ENCODE peak calls at places on chromosome 22, in nine cellular contexts. K is mesothelial cell of epicardium; G is GM20000; Z is esophagus squamous epithelium; H is CD4-positive, alpha-beta T cell; B is astrocyte of the spinal cord; N is HFFc6; F is cardiac muscle cell; J is suprapubic skin. A is an unnamed sample.
A peak's percentile ranks its signal among the peaks of the same experiment; 100 is the strongest.

GRCh38 chr22:29269731-29270474 is 1.8 kb downstream of the EWSR1 start:
- DNase-seq in F (peak; percentile 18), G (no peak), J (no peak), K (no peak), Z (no peak), B (peak; percentile 31), H (no peak), N (no peak), A (no peak)

GRCh38 chr22:19823191-19823590 is 31.5 kb downstream of the GNB1L start:
- DNase-seq in F (no peak), N (no peak), H (peak; percentile 20), K (no peak), B (no peak), Z (no peak), G (no peak), J (peak; percentile 55), A (no peak)

GRCh38 chr22:46674367-46674781 is 54.2 kb downstream of the GRAMD4 start:
- DNase-seq in J (no peak), F (no peak), H (peak; percentile 85), G (peak; percentile 82), Z (peak; percentile 23), B (no peak), K (no peak), N (no peak), A (no peak)

GRCh38 chr22:29820941-29821789 is 16.9 kb downstream of the ASCC2 start:
- DNase-seq in Z (no peak), F (peak; percentile 100), H (no peak), J (no peak), K (peak; percentile 46), N (peak; percentile 87), G (peak; percentile 76), B (peak; percentile 83), A (peak; percentile 68)

GRCh38 chr22:48580481-48580970 is 1247.1 kb downstream of the BRD1 start:
- DNase-seq in B (no peak), Z (no peak), N (no peak), J (no peak), H (no peak), F (no peak), G (no peak), K (no peak), A (no peak)

GRCh38 chr22:16803255-16803917 is 21.8 kb downstream of the XKR3 start:
- DNase-seq in H (no peak), Z (no peak), B (no peak), N (no peak), K (no peak), G (no peak), F (no peak), J (no peak), A (no peak)

GRCh38 chr22:35993048-35993714 is 35.4 kb downstream of the RBFOX2 start:
- DNase-seq in Z (no peak), B (no peak), K (no peak), H (no peak), J (no peak), N (no peak), G (no peak), F (no peak), A (no peak)

GRCh38 chr22:27125539-27125938 is 468.2 kb downstream of the MIAT start:
- DNase-seq in K (no peak), N (no peak), H (no peak), B (no peak), F (no peak), J (no peak), G (no peak), Z (no peak), A (no peak)

GRCh38 chr22:47293368-47294221 is 531.1 kb downstream of the TBC1D22A start:
- DNase-seq in K (no peak), F (no peak), B (no peak), H (no peak), N (no peak), Z (no peak), G (no peak), J (no peak), A (no peak)

GRCh38 chr22:29517215-29517908 is 36.2 kb downstream of the THOC5 start:
- DNase-seq in F (no peak), B (no peak), N (no peak), Z (no peak), H (no peak), K (no peak), G (no peak), J (no peak), A (no peak)

GRCh38 chr22:42078469-42079318 is 806 bp upstream of the SMDT1 start:
- DNase-seq in H (no peak), F (peak; percentile 24), N (no peak), J (peak; percentile 78), Z (no peak), G (no peak), B (peak; percentile 7), K (no peak), A (no peak)

GRCh38 chr22:33743756-33744155 is 176.5 kb downstream of the LARGE1 start:
- DNase-seq in K (no peak), G (peak; percentile 16), H (no peak), J (no peak), B (no peak), N (no peak), F (no peak), Z (no peak), A (no peak)

GRCh38 chr22:30994960-30995359 is 25.9 kb downstream of the TUG1 start:
- DNase-seq in H (no peak), N (no peak), K (no peak), Z (no peak), B (no peak), J (no peak), F (no peak), G (no peak), A (no peak)

GRCh38 chr22:45101828-45102227 is 61.9 kb upstream of the NUP50 start:
- DNase-seq in H (no peak), K (no peak), F (peak; percentile 83), B (peak; percentile 60), J (no peak), Z (no peak), G (peak; percentile 72), N (peak; percentile 64), A (no peak)

GRCh38 chr22:41976070-41976901 is 7.0 kb downstream of the SEPTIN3 start:
- DNase-seq in N (no peak), Z (no peak), H (peak; percentile 62), G (peak; percentile 74), K (peak; percentile 45), F (no peak), J (no peak), B (no peak), A (no peak)

GRCh38 chr22:42432020-42432596 is at the start of gene NFAM1:
- DNase-seq in G (no peak), B (no peak), J (no peak), K (no peak), H (no peak), F (no peak), Z (no peak), N (no peak), A (no peak)

GRCh38 chr22:46626356-46626755 is 6.2 kb downstream of the GRAMD4 start:
- DNase-seq in K (no peak), F (no peak), N (no peak), G (no peak), Z (no peak), H (no peak), B (no peak), J (no peak), A (no peak)

GRCh38 chr22:31136711-31137110 is 3.6 kb downstream of the PLA2G3 start:
- DNase-seq in Z (no peak), F (no peak), J (no peak), G (no peak), N (no peak), K (no peak), H (no peak), B (no peak), A (no peak)

GRCh38 chr22:35552846-35553245 is 12.2 kb downstream of the RASD2 start:
- DNase-seq in J (no peak), Z (no peak), K (no peak), H (no peak), B (no peak), F (no peak), G (no peak), N (no peak), A (no peak)

GRCh38 chr22:35192121-35192918 is 65.0 kb upstream of the HMGXB4 start:
- DNase-seq in H (no peak), G (no peak), Z (no peak), K (no peak), N (no peak), J (no peak), F (no peak), B (no peak), A (no peak)

DNA sequence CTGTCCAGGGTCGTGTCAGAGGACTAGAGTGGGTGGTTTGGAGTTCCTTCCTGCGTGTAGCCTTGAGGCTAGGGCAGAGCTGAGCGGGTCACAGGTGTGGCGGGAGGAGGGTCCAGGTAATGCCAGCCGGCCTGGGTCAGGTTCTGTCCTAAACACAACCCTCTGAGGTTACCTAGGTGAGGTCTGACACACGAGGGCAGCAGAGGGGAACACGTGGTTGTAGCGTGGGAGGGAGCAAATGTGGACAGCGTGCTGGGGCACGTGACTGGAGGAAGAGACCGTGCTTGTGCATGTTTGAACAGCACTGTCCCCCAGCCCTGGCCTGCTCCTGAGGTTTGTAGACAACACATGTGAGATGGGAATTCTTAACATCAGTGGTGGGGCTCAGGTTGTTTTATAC is 13.1 kb downstream of the MOV10L1 start:
- DNase-seq in N (no peak), K (no peak), J (no peak), H (no peak), F (no peak), G (no peak), Z (no peak), B (no peak), A (no peak)
- TF ChIP-seq CTCF in N (no peak), K (no peak), J (no peak), H (no peak), F (no peak), G (no peak), Z (no peak), B (no peak), A (no peak)

GRCh38 chr22:43743131-43743530 is 69.0 kb downstream of the EFCAB6 start:
- DNase-seq in N (no peak), F (no peak), B (no peak), J (no peak), K (no peak), G (no peak), Z (no peak), H (no peak), A (no peak)
- TF ChIP-seq CTCF in N (no peak), F (peak; percentile 11), B (peak; percentile 11), J (no peak), K (no peak), G (peak; percentile 11), Z (no peak), H (no peak), A (peak; percentile 22)

DNA sequence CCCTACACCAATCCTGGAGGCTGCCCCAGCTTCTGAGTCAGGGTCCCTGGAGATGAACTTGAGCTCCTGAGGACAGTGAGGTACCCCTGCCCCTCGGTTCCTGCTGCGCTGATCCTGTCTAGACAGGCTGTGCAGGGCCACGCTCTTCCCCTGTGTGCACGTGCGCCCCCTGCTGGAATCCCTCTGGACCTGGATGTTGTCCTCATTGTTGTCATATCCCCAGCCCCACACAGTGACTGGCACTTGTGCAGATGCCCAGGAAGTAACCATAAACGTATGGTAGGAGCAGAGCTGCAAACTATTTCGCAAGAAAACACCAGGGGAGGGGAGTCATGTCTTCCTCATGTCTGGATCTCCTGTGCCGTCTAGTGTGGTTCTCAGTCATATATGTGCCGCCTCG is 114.7 kb downstream of the CRYBB2 start:
- DNase-seq in K (no peak), J (no peak), B (no peak), Z (no peak), F (peak; percentile 33), G (peak; percentile 54), H (peak; percentile 46), N (no peak), A (no peak)
- TF ChIP-seq CTCF in K (no peak), J (no peak), B (peak; percentile 46), Z (peak; percentile 22), F (peak; percentile 53), G (peak; percentile 30), H (no peak), N (peak; percentile 6), A (peak; percentile 34)

GRCh38 chr22:25018009-25018408 is 65.5 kb downstream of the KIAA1671 start:
- DNase-seq in N (no peak), K (no peak), Z (no peak), H (no peak), B (no peak), F (peak; percentile 38), G (no peak), J (no peak), A (no peak)
- TF ChIP-seq CTCF in N (no peak), K (no peak), Z (no peak), H (no peak), B (no peak), F (no peak), G (no peak), J (no peak), A (no peak)

A was measured in AG09309.